ENCODE peak calls at places on chromosomes 2 and 18, in ten cellular contexts. S is A549, N is adipocyte, R is left ventricle myocardium inferior, B is heart right ventricle, I is aorta, O is upper lobe of right lung, V is lower lobe of right lung, C is HCT116, H is DND-41. Z is an unnamed sample. For H3K4me1, the result is how much of the 10 kb centered on the place peaks cover.

GRCh38 chr2:4354678-4355077 is 651.3 kb downstream of the DCDC2C start:
- DNase-seq in V (no peak), S (no peak), B (peak), R (no peak), I (no peak), H (peak), C (no peak), O (peak), N (no peak), Z (no peak)

GRCh38 chr2:218397502-218398436 is 1.9 kb upstream of the CTDSP1 start:
- DNase-seq in V (peak), C (peak), H (peak), S (peak), R (peak), I (peak), B (peak), N (peak), O (peak), Z (peak)

GRCh38 chr2:163401481-163401880 is 334.3 kb downstream of the FIGN start:
- DNase-seq in I (no peak), R (no peak), C (no peak), H (no peak), B (no peak), O (no peak), V (no peak), S (no peak), N (peak), Z (no peak)

GRCh38 chr2:74833418-74834233 is at the start of gene HK2:
- DNase-seq in N (peak), S (peak), V (peak), I (peak), O (peak), B (peak), H (peak), R (peak), C (peak), Z (peak)

GRCh38 chr2:232111551-232111950 is 150.0 kb downstream of the DIS3L2 start:
- DNase-seq in O (no peak), R (no peak), N (no peak), H (no peak), S (no peak), C (no peak), V (no peak), B (no peak), I (no peak), Z (no peak)

GRCh38 chr18:28208268-28208667 is 31.3 kb upstream of the CDH2 start:
- DNase-seq in B (no peak), N (no peak), O (no peak), H (peak), S (no peak), I (no peak), C (no peak), V (no peak), R (no peak), Z (no peak)

GRCh38 chr18:2898131-2898640 is 51.4 kb downstream of the EMILIN2 start:
- DNase-seq in S (no peak), V (no peak), R (no peak), C (no peak), H (no peak), O (no peak), B (no peak), N (no peak), I (no peak), Z (no peak)

GRCh38 chr2:167128130-167128529 is 239.8 kb downstream of the XIRP2 start:
- DNase-seq in O (no peak), S (no peak), C (no peak), N (no peak), R (no peak), V (no peak), I (no peak), H (no peak), B (no peak), Z (no peak)

GRCh38 chr2:143681006-143681405 is 551.8 kb downstream of the ARHGAP15 start:
- DNase-seq in C (no peak), N (no peak), H (no peak), V (no peak), B (no peak), R (no peak), O (no peak), S (no peak), I (no peak), Z (no peak)

GRCh38 chr2:46151582-46151981 is 145.6 kb upstream of the EPAS1 start:
- DNase-seq in O (no peak), I (no peak), V (no peak), S (no peak), R (no peak), B (no peak), C (no peak), N (no peak), H (no peak), Z (no peak)

GRCh38 chr2:95317123-95317500 is 20.0 kb downstream of the KCNIP3 start:
- DNase-seq in V (no peak), H (no peak), S (no peak), O (no peak), I (no peak), N (no peak), R (no peak), C (no peak), B (no peak), Z (no peak)

GRCh38 chr2:153388246-153388645 is 90.3 kb downstream of the RPRM start:
- DNase-seq in V (no peak), H (no peak), B (no peak), C (no peak), R (no peak), O (no peak), N (no peak), I (no peak), S (no peak), Z (no peak)

GRCh38 chr2:10448646-10449480 is 736 bp upstream of the ODC1 start:
- DNase-seq in R (peak), S (peak), O (peak), I (peak), V (peak), C (peak), B (peak), N (peak), H (no peak), Z (peak)

GRCh38 chr2:237692601-237693079 is 65.3 kb downstream of the LRRFIP1 start:
- DNase-seq in V (peak), I (no peak), O (peak), C (no peak), H (no peak), R (peak), B (no peak), N (peak), S (no peak), Z (no peak)

GRCh38 chr2:237801466-237801865 is 2.9 kb downstream of the RBM44 start:
- DNase-seq in O (no peak), I (no peak), C (no peak), H (no peak), N (no peak), R (no peak), S (no peak), V (no peak), B (no peak), Z (no peak)

GRCh38 chr2:159003555-159003954 is 35.1 kb downstream of the TANC1 start:
- DNase-seq in R (no peak), N (no peak), O (no peak), S (no peak), H (no peak), C (no peak), V (no peak), B (no peak), I (no peak), Z (no peak)

GRCh38 chr2:218081695-218082094 is 12.6 kb downstream of the RUFY4 start:
- DNase-seq in N (peak), O (no peak), I (no peak), V (no peak), H (no peak), S (no peak), C (no peak), R (no peak), B (no peak), Z (no peak)

GRCh38 chr2:237060518-237061312 is 25.0 kb upstream of the COPS8 start:
- DNase-seq in O (no peak), I (no peak), C (peak), B (peak), V (no peak), H (peak), R (no peak), N (peak), S (peak), Z (no peak)

GRCh38 chr18:31513189-31513907 is 15.4 kb downstream of the DSG2 start:
- DNase-seq in R (no peak), I (no peak), V (no peak), N (no peak), C (no peak), B (no peak), O (no peak), S (peak), H (no peak), Z (no peak)

GRCh38 chr18:63523660-63524059 is 18.5 kb upstream of the SERPINB12 start:
- DNase-seq in R (no peak), S (no peak), N (no peak), V (no peak), H (no peak), B (no peak), O (no peak), I (no peak), C (no peak), Z (no peak)

GRCh38 chr2:20050712-20051517 is 513 bp downstream of the LAPTM4A start:
- DNase-seq in C (no peak), R (peak), S (peak), O (no peak), H (peak), B (peak), V (peak), I (no peak), N (peak), Z (no peak)

GRCh38 chr18:72941001-72941400 is 73.2 kb upstream of the NETO1 start:
- DNase-seq in C (no peak), V (no peak), R (no peak), S (no peak), N (peak), B (no peak), H (no peak), I (no peak), O (no peak), Z (no peak)

GRCh38 chr18:63363951-63364350 is 3.1 kb downstream of the KDSR start:
- DNase-seq in C (no peak), V (no peak), H (peak), O (no peak), R (no peak), N (no peak), S (no peak), I (no peak), B (no peak), Z (peak)

GRCh38 chr2:43519711-43520221 is 76.1 kb downstream of the THADA start:
- DNase-seq in V (no peak), O (no peak), C (no peak), N (peak), B (no peak), H (no peak), I (peak), R (no peak), S (no peak), Z (no peak)

GRCh38 chr18:59303006-59303405 is 15.4 kb downstream of the CPLX4 start:
- DNase-seq in S (no peak), R (no peak), N (no peak), H (no peak), I (no peak), V (no peak), B (no peak), O (no peak), C (no peak), Z (no peak)

GRCh38 chr2:37786854-37787253 is 115.4 kb upstream of the CDC42EP3 start:
- DNase-seq in H (no peak), B (no peak), N (no peak), O (no peak), V (peak), S (no peak), I (no peak), R (no peak), C (no peak), Z (no peak)

GRCh38 chr18:59426855-59427254 is 67.8 kb upstream of the LMAN1 start:
- DNase-seq in B (no peak), S (no peak), V (no peak), C (no peak), R (no peak), O (no peak), I (no peak), H (no peak), N (no peak), Z (no peak)

GRCh38 chr2:75098856-75099255 is 100.5 kb downstream of the TACR1 start:
- DNase-seq in N (peak), C (no peak), R (no peak), V (no peak), O (no peak), I (no peak), S (peak), B (no peak), H (peak), Z (no peak)

GRCh38 chr18:10041180-10041579 is 127.4 kb downstream of the VAPA start:
- DNase-seq in I (no peak), B (no peak), C (no peak), S (no peak), V (no peak), O (no peak), R (peak), N (peak), H (no peak), Z (no peak)

GRCh38 chr2:96203130-96204028 is 5.2 kb downstream of the STARD7 start:
- DNase-seq in R (no peak), V (no peak), S (no peak), B (no peak), I (no peak), H (no peak), N (peak), C (no peak), O (no peak), Z (no peak)

GRCh38 chr2:86788881-86789686 is 1.6 kb downstream of the CD8A start:
- DNase-seq in C (no peak), S (no peak), H (no peak), R (no peak), O (no peak), I (peak), V (no peak), N (peak), B (no peak), Z (no peak)

GRCh38 chr2:110716959-110717645 is 15.3 kb upstream of the ACOXL start:
- DNase-seq in C (no peak), I (no peak), H (no peak), V (no peak), N (no peak), S (no peak), O (no peak), B (no peak), R (no peak), Z (no peak)

GRCh38 chr2:54176577-54176976 is 61.2 kb downstream of the ACYP2 start:
- DNase-seq in N (peak), C (peak), R (peak), H (peak), I (no peak), S (no peak), O (peak), V (no peak), B (peak), Z (no peak)

GRCh38 chr2:98454073-98454472 is 9.4 kb downstream of the INPP4A start:
- DNase-seq in V (no peak), O (no peak), I (no peak), R (no peak), N (no peak), B (no peak), H (no peak), C (no peak), S (no peak), Z (no peak)

GRCh38 chr2:98457045-98457696 is 12.5 kb downstream of the INPP4A start:
- DNase-seq in V (no peak), B (no peak), C (no peak), O (no peak), H (no peak), R (no peak), S (peak), N (peak), I (no peak), Z (no peak)

GRCh38 chr2:98453531-98453930 is 8.9 kb downstream of the INPP4A start:
- DNase-seq in N (no peak), H (no peak), I (no peak), R (no peak), B (no peak), C (no peak), S (no peak), V (no peak), O (no peak), Z (no peak)

GRCh38 chr2:98454500-98455235 is 10.0 kb downstream of the INPP4A start:
- DNase-seq in N (no peak), H (peak), C (no peak), R (no peak), I (no peak), S (no peak), V (no peak), O (no peak), B (no peak), Z (no peak)

GRCh38 chr2:98455494-98455976 is 10.9 kb downstream of the INPP4A start:
- DNase-seq in I (no peak), R (no peak), V (no peak), N (peak), C (no peak), H (no peak), O (no peak), S (no peak), B (no peak), Z (no peak)
- H3K4me1 ChIP-seq in I (under half), R (half or more), V (half or more), N (under half), C (under half), H (half or more), O (under half), S (half or more), B (half or more), Z (half or more)

GRCh38 chr2:118047273-118047898 is 33.5 kb upstream of the CCDC93 start:
- DNase-seq in S (no peak), C (no peak), H (no peak), R (no peak), I (no peak), O (no peak), V (no peak), N (peak), B (no peak), Z (no peak)
- H3K4me1 ChIP-seq in S (under half), C (under half), H (under half), R (under half), I (under half), O (under half), V (under half), N (under half), B (under half), Z (under half)

GRCh38 chr2:12099374-12099773 is 352.9 kb downstream of the LPIN1 start:
- DNase-seq in B (no peak), R (no peak), O (no peak), C (no peak), H (no peak), V (no peak), N (no peak), S (no peak), I (no peak), Z (no peak)
- H3K4me1 ChIP-seq in B (under half), R (under half), O (under half), C (under half), H (under half), V (under half), N (under half), S (under half), I (under half), Z (under half)

DNA sequence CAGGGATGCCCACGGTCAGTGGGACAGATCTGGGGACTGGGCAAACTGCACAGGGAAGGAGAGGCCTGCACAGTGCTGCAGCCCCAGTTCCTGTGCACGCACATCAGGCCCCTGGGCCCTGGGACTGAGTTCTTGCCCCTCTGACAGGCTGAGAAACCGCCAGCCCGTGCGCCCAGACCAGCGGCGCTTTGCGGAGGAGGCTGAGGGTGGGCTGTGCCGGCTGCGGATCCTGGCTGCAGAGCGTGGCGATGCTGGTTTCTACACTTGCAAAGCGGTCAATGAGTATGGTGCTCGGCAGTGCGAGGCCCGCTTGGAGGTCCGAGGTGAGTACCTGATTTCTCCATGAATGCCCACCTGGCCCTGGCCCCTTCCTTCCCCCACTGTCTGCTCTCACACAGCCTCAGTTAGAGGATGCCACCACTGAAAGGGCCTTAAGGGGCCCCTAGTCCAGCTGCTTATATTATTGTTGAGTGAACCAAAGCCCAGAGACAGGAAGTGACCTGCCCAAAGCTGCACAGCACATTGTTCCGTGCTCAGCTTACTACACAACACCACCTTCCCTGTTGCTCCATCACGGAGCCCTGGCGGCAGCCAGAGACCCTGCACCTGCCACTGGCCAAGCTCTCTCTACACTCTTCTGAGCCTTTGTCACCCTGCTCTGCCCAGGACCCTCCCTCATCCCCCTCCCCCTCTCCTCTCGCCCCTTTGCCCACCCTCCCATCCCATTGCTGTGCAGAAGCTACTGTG is 29.8 kb downstream of the SPEG start:
- DNase-seq in R (no peak), O (no peak), I (no peak), C (no peak), V (no peak), H (no peak), S (no peak), B (no peak), N (no peak), Z (no peak)
- H3K4me1 ChIP-seq in R (half or more), O (under half), I (under half), C (under half), V (under half), H (under half), S (under half), B (half or more), N (under half), Z (under half)

GRCh38 chr2:238866656-238867277 is 18.9 kb downstream of the TWIST2 start:
- DNase-seq in B (no peak), I (no peak), V (no peak), C (no peak), H (no peak), N (no peak), O (no peak), R (no peak), S (no peak), Z (no peak)
- H3K4me1 ChIP-seq in B (under half), I (under half), V (half or more), C (under half), H (under half), N (half or more), O (under half), R (under half), S (half or more), Z (under half)

GRCh38 chr2:105814291-105814940 is 69.7 kb downstream of the NCK2 start:
- DNase-seq in H (no peak), V (no peak), B (no peak), I (no peak), C (no peak), R (no peak), O (no peak), S (no peak), N (peak), Z (no peak)
- H3K4me1 ChIP-seq in H (under half), V (under half), B (half or more), I (under half), C (under half), R (half or more), O (under half), S (under half), N (under half), Z (under half)

GRCh38 chr2:109632158-109632789 is 18.1 kb downstream of the SOWAHC start:
- DNase-seq in H (no peak), I (no peak), O (no peak), V (no peak), C (no peak), S (no peak), B (no peak), N (no peak), R (no peak), Z (no peak)

GRCh38 chr2:109631741-109632140 is 17.6 kb downstream of the SOWAHC start:
- DNase-seq in N (no peak), S (no peak), C (no peak), H (no peak), O (no peak), R (no peak), V (no peak), B (no peak), I (no peak), Z (no peak)

GRCh38 chr2:109633284-109633961 is 19.3 kb downstream of the SOWAHC start:
- DNase-seq in I (no peak), R (no peak), V (no peak), C (no peak), N (no peak), S (no peak), H (no peak), B (no peak), O (no peak), Z (no peak)

GRCh38 chr2:109635426-109636289 is 21.5 kb downstream of the SOWAHC start:
- DNase-seq in B (no peak), V (no peak), C (no peak), I (no peak), N (no peak), S (no peak), R (no peak), H (no peak), O (no peak), Z (no peak)

DNA sequence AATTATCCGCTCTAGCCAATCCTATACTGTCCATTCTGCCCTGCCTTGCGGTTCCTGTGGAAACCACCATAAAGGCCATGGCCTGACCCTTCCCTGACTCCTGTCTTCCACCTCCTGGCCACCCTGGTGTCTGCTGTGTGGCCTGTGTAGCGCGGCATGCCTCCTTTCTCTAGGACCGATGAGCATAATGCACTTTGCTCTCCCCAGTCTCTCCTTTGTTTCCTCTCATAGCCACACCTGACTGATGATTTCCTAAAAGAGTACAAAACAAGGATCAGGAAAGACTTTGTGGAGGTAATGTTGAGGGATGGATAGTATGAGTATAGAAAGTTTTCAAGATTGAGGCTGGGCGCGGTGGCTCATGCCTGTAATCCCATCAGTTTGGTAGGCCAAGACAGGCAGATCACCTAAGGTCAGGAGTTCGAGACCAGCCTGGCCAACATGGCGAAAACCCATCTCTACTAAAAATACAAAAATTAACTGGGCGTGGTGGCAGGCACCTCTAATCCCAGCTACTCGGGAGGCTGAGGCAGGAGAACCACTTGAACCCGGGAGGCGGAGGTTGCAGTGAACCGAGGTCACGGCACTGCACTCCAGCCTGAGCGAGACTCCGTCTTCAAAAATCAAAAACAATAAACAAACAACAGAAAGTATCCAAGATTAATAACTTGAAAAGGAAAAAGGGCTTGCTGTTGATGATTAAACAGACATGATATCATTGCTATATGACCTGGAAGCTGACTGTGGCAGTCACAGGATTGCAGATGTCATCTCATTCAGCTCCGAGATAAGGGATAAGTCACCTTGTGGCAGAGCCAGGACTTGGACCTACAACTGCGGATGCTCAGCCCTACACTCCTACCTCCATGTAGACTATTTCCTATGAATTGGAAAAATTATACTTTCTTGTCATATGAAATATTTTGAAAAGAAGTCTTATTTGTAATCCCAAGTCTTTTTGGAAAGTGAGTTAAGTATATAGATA is 16.6 kb downstream of the SOWAHC start:
- DNase-seq in B (no peak), H (no peak), I (no peak), C (no peak), V (no peak), S (no peak), N (no peak), R (no peak), O (no peak), Z (no peak)
- H3K4me1 ChIP-seq in B (under half), H (under half), I (under half), C (under half), V (under half), S (under half), N (under half), R (under half), O (under half), Z (under half)

Z was measured in effector memory CD4-positive, alpha-beta T cell.